ENCODE peak calls at places on chromosome 1, in six cellular contexts. J, L, E, C, P and T are unnamed samples.

GRCh38 chr1:15592285-15592684 is 7.4 kb upstream of the AGMAT start:
- DNase-seq in J (no peak), L (no peak), E (no peak), C (no peak), P (no peak), T (no peak)

GRCh38 chr1:162136760-162137537 is 67.5 kb downstream of the NOS1AP start:
- DNase-seq in J (peak), L (no peak), E (peak), C (peak), P (no peak), T (no peak)

GRCh38 chr1:211625040-211625439 is 46.1 kb upstream of the SLC30A1 start:
- DNase-seq in J (peak), L (no peak), E (no peak), C (peak), P (peak), T (no peak)

GRCh38 chr1:212700892-212701819 is 1.5 kb upstream of the BATF3 start:
- DNase-seq in J (peak), L (peak), E (no peak), C (peak), P (peak), T (no peak)

GRCh38 chr1:149936992-149937705 is 470 bp upstream of the MTMR11 start:
- DNase-seq in J (peak), L (no peak), E (peak), C (peak), P (no peak), T (peak)

GRCh38 chr1:215860833-215861232 is 293.7 kb downstream of the KCTD3 start:
- DNase-seq in J (no peak), L (no peak), E (no peak), C (no peak), P (no peak), T (no peak)

GRCh38 chr1:13593511-13594131 is 10.0 kb downstream of the PDPN start:
- DNase-seq in J (peak), L (no peak), E (no peak), C (peak), P (no peak), T (no peak)

GRCh38 chr1:27154469-27154990 is 395 bp downstream of the SLC9A1 start:
- DNase-seq in J (no peak), L (no peak), E (no peak), C (no peak), P (no peak), T (no peak)

GRCh38 chr1:160205242-160205973 is at the start of gene PEA15:
- DNase-seq in J (peak), L (peak), E (peak), C (peak), P (peak), T (no peak)

GRCh38 chr1:222529916-222530315 is 18.0 kb downstream of the HHIPL2 start:
- DNase-seq in J (no peak), L (no peak), E (no peak), C (no peak), P (no peak), T (peak)

GRCh38 chr1:9655836-9656235 is 4.3 kb downstream of the PIK3CD start:
- DNase-seq in J (no peak), L (no peak), E (no peak), C (no peak), P (no peak), T (no peak)
- H3K4me3 ChIP-seq in J (no peak), L (no peak), E (no peak), C (no peak), P (no peak), T (no peak)

GRCh38 chr1:207240325-207241095 is 81.0 kb upstream of the CD55 start:
- DNase-seq in J (peak), L (no peak), E (peak), C (no peak), P (no peak), T (no peak)
- H3K4me3 ChIP-seq in J (no peak), L (no peak), E (peak), C (no peak), P (peak), T (no peak)

GRCh38 chr1:173205146-173206051 is 1.7 kb downstream of the TNFSF4 start:
- DNase-seq in J (peak), L (no peak), E (no peak), C (peak), P (no peak), T (no peak)
- H3K4me3 ChIP-seq in J (no peak), L (no peak), E (no peak), C (peak), P (no peak), T (no peak)

GRCh38 chr1:156435551-156436318 is 64.8 kb downstream of the MEF2D start:
- DNase-seq in J (no peak), L (no peak), E (no peak), C (no peak), P (no peak), T (no peak)
- H3K4me3 ChIP-seq in J (no peak), L (no peak), E (no peak), C (no peak), P (peak), T (no peak)

GRCh38 chr1:153506386-153506785 is 29.4 kb downstream of the S100A6 start:
- DNase-seq in J (no peak), L (no peak), E (no peak), C (no peak), P (no peak), T (no peak)

GRCh38 chr1:153507926-153508583 is 27.7 kb downstream of the S100A6 start:
- DNase-seq in J (no peak), L (no peak), E (no peak), C (no peak), P (no peak), T (no peak)

GRCh38 chr1:153505576-153505975 is 30.2 kb downstream of the S100A6 start:
- DNase-seq in J (no peak), L (no peak), E (no peak), C (peak), P (no peak), T (no peak)

GRCh38 chr1:153509036-153509435 is 26.8 kb downstream of the S100A6 start:
- DNase-seq in J (no peak), L (no peak), E (no peak), C (no peak), P (no peak), T (no peak)

GRCh38 chr1:153506831-153507413 is 28.9 kb downstream of the S100A6 start:
- DNase-seq in J (peak), L (peak), E (peak), C (peak), P (peak), T (no peak)
- H3K4me3 ChIP-seq in J (no peak), L (no peak), E (no peak), C (peak), P (no peak), T (no peak)

GRCh38 chr1:109922326-109922725 is 11.7 kb downstream of the CSF1 start:
- DNase-seq in J (no peak), L (no peak), E (no peak), C (no peak), P (no peak), T (no peak)

GRCh38 chr1:109923946-109924275 is 13.3 kb downstream of the CSF1 start:
- DNase-seq in J (no peak), L (no peak), E (no peak), C (no peak), P (no peak), T (no peak)

GRCh38 chr1:109925159-109925990 is 14.7 kb downstream of the CSF1 start:
- DNase-seq in J (no peak), L (no peak), E (no peak), C (no peak), P (no peak), T (no peak)

GRCh38 chr1:109923131-109923945 is 12.7 kb downstream of the CSF1 start:
- DNase-seq in J (no peak), L (no peak), E (no peak), C (peak), P (no peak), T (no peak)

DNA sequence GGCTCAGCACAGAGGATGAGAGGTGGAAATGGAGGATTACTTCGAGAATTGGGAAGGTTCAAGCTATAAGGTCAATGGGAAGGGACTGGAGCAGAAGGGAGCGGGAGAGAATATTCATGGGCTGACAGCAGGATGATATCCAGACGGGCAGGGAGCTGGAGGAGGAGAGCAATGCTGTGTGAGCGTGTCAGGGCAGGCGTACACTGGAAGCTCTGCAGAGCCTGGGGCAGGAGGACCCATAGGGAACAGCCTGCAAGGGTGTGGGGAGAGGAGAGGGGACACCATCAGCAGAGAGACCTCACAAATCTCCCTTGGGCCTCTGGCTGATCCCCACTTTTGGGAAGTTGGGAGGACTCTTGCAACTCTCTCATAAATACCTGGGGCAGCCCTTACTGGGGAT is 13.7 kb downstream of the CSF1 start:
- DNase-seq in J (no peak), L (no peak), E (no peak), C (no peak), P (no peak), T (no peak)
- H3K4me3 ChIP-seq in J (no peak), L (no peak), E (no peak), C (no peak), P (no peak), T (no peak)

DNA sequence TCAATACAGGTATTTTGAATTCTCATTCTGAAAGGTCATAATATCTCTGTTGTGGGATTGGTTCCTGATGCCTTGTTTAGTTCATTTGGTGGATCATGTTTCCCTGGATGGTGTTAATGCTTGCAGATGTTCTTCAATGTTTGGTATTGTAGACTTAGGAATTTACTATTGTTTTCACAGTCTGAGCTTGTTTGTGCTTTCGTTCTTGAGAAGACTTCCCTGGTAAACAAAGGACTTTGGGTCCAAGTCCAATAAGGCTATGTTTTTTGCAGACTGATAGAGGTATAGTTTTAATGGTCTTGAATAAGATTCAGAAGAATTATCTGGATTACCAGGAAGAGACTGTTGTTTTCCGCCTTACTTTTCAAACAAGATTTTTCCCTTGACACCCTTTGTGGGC is 1646.3 kb downstream of the AMY1C start:
- DNase-seq in J (no peak), L (no peak), E (no peak), C (no peak), P (no peak), T (peak)
- H3K4me3 ChIP-seq in J (no peak), L (no peak), E (no peak), C (no peak), P (no peak), T (no peak)

GRCh38 chr1:158371188-158371953 is 17.7 kb downstream of the CD1E start:
- DNase-seq in J (no peak), L (no peak), E (no peak), C (no peak), P (no peak), T (no peak)
- H3K4me3 ChIP-seq in J (no peak), L (no peak), E (no peak), C (no peak), P (no peak), T (no peak)

GRCh38 chr1:45380125-45380524 is 39.9 kb upstream of the MUTYH start:
- DNase-seq in J (no peak), L (no peak), E (no peak), C (no peak), P (no peak), T (no peak)
- H3K4me3 ChIP-seq in J (no peak), L (no peak), E (no peak), C (no peak), P (no peak), T (no peak)